ENCODE peak calls at places on chromosome 5, in seven cellular contexts. B, R, G, E, Q, D and M are unnamed samples. For H3K9me3, the result is how much of the 10 kb centered on the place peaks cover.

GRCh38 chr5:178483620-178484019 is 106.6 kb downstream of the COL23A1 start:
- DNase-seq in E (no peak), D (no peak), Q (no peak), B (no peak), R (no peak), G (no peak), M (peak)

GRCh38 chr5:9927106-9927505 is 297.0 kb upstream of the TAS2R1 start:
- DNase-seq in B (no peak), Q (no peak), E (no peak), R (no peak), G (peak), D (peak), M (no peak)

GRCh38 chr5:4086081-4086480 is 490.4 kb downstream of the IRX1 start:
- DNase-seq in D (no peak), B (no peak), Q (no peak), E (no peak), R (no peak), G (no peak), M (no peak)

GRCh38 chr5:6510132-6510531 is 61.5 kb downstream of the UBE2QL1 start:
- DNase-seq in Q (no peak), D (no peak), R (no peak), B (no peak), E (no peak), G (no peak), M (no peak)

GRCh38 chr5:57176350-57176857 is 2.5 kb downstream of the GPBP1 start:
- DNase-seq in B (no peak), Q (no peak), E (no peak), G (no peak), D (peak), R (no peak), M (no peak)

GRCh38 chr5:158785397-158785796 is 314.3 kb downstream of the EBF1 start:
- DNase-seq in R (no peak), G (no peak), D (no peak), Q (no peak), B (no peak), E (no peak), M (no peak)

GRCh38 chr5:168683247-168683926 is 104.2 kb upstream of the PANK3 start:
- DNase-seq in G (no peak), B (no peak), Q (no peak), R (no peak), E (no peak), D (no peak), M (no peak)

GRCh38 chr5:132751444-132751843 is 4.2 kb downstream of the CCNI2 start:
- DNase-seq in Q (peak), G (no peak), D (peak), B (no peak), E (peak), R (no peak), M (peak)

GRCh38 chr5:83718936-83719495 is 1.6 kb downstream of the HAPLN1 start:
- DNase-seq in R (no peak), B (no peak), G (no peak), Q (no peak), D (no peak), E (no peak), M (no peak)

GRCh38 chr5:57316798-57317327 is 143.0 kb downstream of the GPBP1 start:
- DNase-seq in E (no peak), R (no peak), Q (no peak), G (no peak), B (no peak), D (peak), M (no peak)

GRCh38 chr5:39464096-39464495 is 39.3 kb upstream of the DAB2 start:
- DNase-seq in D (no peak), G (no peak), B (no peak), Q (no peak), E (no peak), R (no peak), M (no peak)

DNA sequence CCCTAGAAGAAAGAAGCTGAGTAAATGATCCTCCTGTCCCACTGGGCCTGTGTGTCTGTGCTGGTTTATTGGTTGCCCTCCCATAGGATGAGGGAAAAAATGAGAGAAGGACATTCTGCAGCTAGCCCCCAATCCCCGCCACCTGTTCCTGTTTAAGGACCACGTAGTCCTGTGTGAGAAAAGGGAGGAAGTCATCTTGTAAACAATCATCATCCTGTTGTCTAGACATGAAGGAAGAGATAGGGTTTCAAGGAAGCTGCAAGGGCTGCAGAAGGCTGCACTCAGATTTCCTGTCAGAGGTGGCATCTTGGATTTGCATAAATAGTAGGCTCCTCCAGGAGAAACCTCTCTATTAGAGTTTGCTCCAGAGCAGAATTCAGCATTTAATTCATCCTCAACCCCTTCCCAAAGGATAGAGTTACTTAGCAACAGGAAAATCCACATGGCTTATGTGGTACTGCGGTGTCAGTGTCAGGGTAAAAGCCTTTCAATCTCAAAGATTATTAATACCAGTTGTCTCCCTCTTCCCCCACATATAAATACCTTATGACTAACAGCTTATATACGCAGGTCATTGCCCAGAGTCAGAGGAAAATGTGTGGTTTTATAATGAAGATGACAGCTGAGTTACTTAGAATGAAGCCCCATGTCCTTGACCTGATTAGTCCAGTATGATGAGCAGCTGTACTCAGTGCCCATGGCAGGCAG is 4.6 kb upstream of the DNAJC18 start:
- DNase-seq in Q (peak), E (no peak), R (no peak), G (no peak), D (peak), B (no peak), M (no peak)
- TF ChIP-seq POLR2A in Q (no peak), E (no peak), R (no peak), G (no peak), D (no peak), B (no peak), M (no peak)

GRCh38 chr5:51383494-51384081 is 340 bp downstream of the ISL1 start:
- DNase-seq in R (no peak), D (no peak), Q (no peak), E (no peak), G (no peak), B (no peak), M (no peak)
- H3K4me3 ChIP-seq in R (peak), D (peak), Q (peak), E (no peak), G (no peak), B (peak), M (peak)

GRCh38 chr5:45796959-45797553 is 100.9 kb upstream of the HCN1 start:
- DNase-seq in D (no peak), R (no peak), G (no peak), Q (no peak), E (no peak), B (no peak), M (no peak)

GRCh38 chr5:45800331-45800730 is 104.2 kb upstream of the HCN1 start:
- DNase-seq in G (no peak), B (no peak), R (no peak), E (no peak), D (no peak), Q (no peak), M (no peak)

GRCh38 chr5:45799388-45799787 is 103.2 kb upstream of the HCN1 start:
- DNase-seq in B (no peak), G (no peak), D (no peak), E (no peak), Q (no peak), R (no peak), M (no peak)

GRCh38 chr5:45793638-45794532 is 97.7 kb upstream of the HCN1 start:
- DNase-seq in D (no peak), G (no peak), R (no peak), E (peak), Q (no peak), B (no peak), M (no peak)

GRCh38 chr5:45795458-45795857 is 99.3 kb upstream of the HCN1 start:
- DNase-seq in B (no peak), R (no peak), E (no peak), G (no peak), Q (no peak), D (no peak), M (no peak)
- H3K9me3 ChIP-seq in B (under half), R (under half), E (under half), G (under half), Q (under half), D (under half), M (under half)

GRCh38 chr5:173852790-173853350 is 35.3 kb upstream of the CPEB4 start:
- DNase-seq in D (no peak), G (no peak), E (no peak), R (no peak), Q (no peak), B (no peak), M (no peak)

GRCh38 chr5:173855162-173855994 is 32.8 kb upstream of the CPEB4 start:
- DNase-seq in Q (no peak), R (no peak), E (no peak), D (no peak), G (no peak), B (no peak), M (no peak)

GRCh38 chr5:173851595-173852248 is 36.4 kb upstream of the CPEB4 start:
- DNase-seq in G (no peak), B (no peak), R (no peak), E (no peak), Q (no peak), D (no peak), M (no peak)

GRCh38 chr5:173855995-173856656 is 32.0 kb upstream of the CPEB4 start:
- DNase-seq in R (no peak), B (no peak), E (no peak), D (no peak), G (no peak), Q (no peak), M (no peak)

GRCh38 chr5:173853370-173854131 is 34.6 kb upstream of the CPEB4 start:
- DNase-seq in R (no peak), B (no peak), Q (no peak), D (no peak), G (no peak), E (no peak), M (no peak)
- TF ChIP-seq POLR2A in R (no peak), B (no peak), Q (no peak), D (no peak), G (no peak), E (no peak), M (no peak)